ENCODE peak calls at places on chromosomes 11 and 22, in nine cellular contexts. One of them, this sample, is unnamed.

GRCh38 chr11:134665571-134666268 is 253.7 kb upstream of the B3GAT1 start:
- DNase-seq in activated effector memory CD4-positive, alpha-beta T cell treated with anti-CD3 and anti-CD28 coated beads, Interleukin-2, amount 50 U/mL, for 16 hours: no peak
- DNase-seq in HEK293T: no peak
- DNase-seq in choroid plexus epithelial cell: no peak
- DNase-seq in psoas muscle: no peak
- DNase-seq in brain microvascular endothelial cell: no peak
- DNase-seq in upper lobe of right lung: no peak
- DNase-seq in GM10248: no peak
- DNase-seq in AG09309: no peak
- DNase-seq in this sample: no peak

GRCh38 chr22:38751422-38752346 is 4.1 kb downstream of the SUN2 start:
- DNase-seq in activated effector memory CD4-positive, alpha-beta T cell treated with anti-CD3 and anti-CD28 coated beads, Interleukin-2, amount 50 U/mL, for 16 hours: peak
- DNase-seq in HEK293T: no peak
- DNase-seq in choroid plexus epithelial cell: no peak
- DNase-seq in psoas muscle: peak
- DNase-seq in brain microvascular endothelial cell: no peak
- DNase-seq in upper lobe of right lung: peak
- DNase-seq in GM10248: peak
- DNase-seq in AG09309: no peak
- DNase-seq in this sample: peak

GRCh38 chr11:72483412-72484186 is 49.3 kb upstream of the CLPB start:
- DNase-seq in activated effector memory CD4-positive, alpha-beta T cell treated with anti-CD3 and anti-CD28 coated beads, Interleukin-2, amount 50 U/mL, for 16 hours: no peak
- DNase-seq in HEK293T: no peak
- DNase-seq in choroid plexus epithelial cell: peak
- DNase-seq in psoas muscle: no peak
- DNase-seq in brain microvascular endothelial cell: peak
- DNase-seq in upper lobe of right lung: no peak
- DNase-seq in GM10248: no peak
- DNase-seq in AG09309: no peak
- DNase-seq in this sample: no peak

GRCh38 chr11:112354364-112354763 is 93.7 kb upstream of the PLET1 start:
- DNase-seq in activated effector memory CD4-positive, alpha-beta T cell treated with anti-CD3 and anti-CD28 coated beads, Interleukin-2, amount 50 U/mL, for 16 hours: no peak
- DNase-seq in HEK293T: no peak
- DNase-seq in choroid plexus epithelial cell: no peak
- DNase-seq in psoas muscle: no peak
- DNase-seq in brain microvascular endothelial cell: no peak
- DNase-seq in upper lobe of right lung: no peak
- DNase-seq in GM10248: no peak
- DNase-seq in AG09309: no peak
- DNase-seq in this sample: no peak

GRCh38 chr22:27340047-27340446 is 461.5 kb downstream of the MN1 start:
- DNase-seq in activated effector memory CD4-positive, alpha-beta T cell treated with anti-CD3 and anti-CD28 coated beads, Interleukin-2, amount 50 U/mL, for 16 hours: no peak
- DNase-seq in HEK293T: no peak
- DNase-seq in choroid plexus epithelial cell: no peak
- DNase-seq in psoas muscle: no peak
- DNase-seq in brain microvascular endothelial cell: no peak
- DNase-seq in upper lobe of right lung: no peak
- DNase-seq in GM10248: no peak
- DNase-seq in AG09309: no peak
- DNase-seq in this sample: no peak

GRCh38 chr11:110295086-110295485 is 1.3 kb downstream of the RDX start:
- DNase-seq in activated effector memory CD4-positive, alpha-beta T cell treated with anti-CD3 and anti-CD28 coated beads, Interleukin-2, amount 50 U/mL, for 16 hours: no peak
- DNase-seq in HEK293T: no peak
- DNase-seq in choroid plexus epithelial cell: no peak
- DNase-seq in psoas muscle: no peak
- DNase-seq in brain microvascular endothelial cell: no peak
- DNase-seq in upper lobe of right lung: no peak
- DNase-seq in GM10248: no peak
- DNase-seq in AG09309: no peak
- DNase-seq in this sample: no peak

GRCh38 chr11:112343368-112344039 is 82.8 kb upstream of the PLET1 start:
- DNase-seq in activated effector memory CD4-positive, alpha-beta T cell treated with anti-CD3 and anti-CD28 coated beads, Interleukin-2, amount 50 U/mL, for 16 hours: no peak
- DNase-seq in HEK293T: no peak
- DNase-seq in choroid plexus epithelial cell: peak
- DNase-seq in psoas muscle: no peak
- DNase-seq in brain microvascular endothelial cell: peak
- DNase-seq in upper lobe of right lung: no peak
- DNase-seq in GM10248: no peak
- DNase-seq in AG09309: no peak
- DNase-seq in this sample: no peak

GRCh38 chr11:122494171-122494570 is 161.4 kb upstream of the UBASH3B start:
- DNase-seq in activated effector memory CD4-positive, alpha-beta T cell treated with anti-CD3 and anti-CD28 coated beads, Interleukin-2, amount 50 U/mL, for 16 hours: no peak
- DNase-seq in HEK293T: no peak
- DNase-seq in choroid plexus epithelial cell: no peak
- DNase-seq in psoas muscle: no peak
- DNase-seq in brain microvascular endothelial cell: no peak
- DNase-seq in upper lobe of right lung: no peak
- DNase-seq in GM10248: no peak
- DNase-seq in AG09309: peak
- DNase-seq in this sample: no peak

GRCh38 chr11:62921201-62921572 is at the start of gene CHRM1:
- DNase-seq in activated effector memory CD4-positive, alpha-beta T cell treated with anti-CD3 and anti-CD28 coated beads, Interleukin-2, amount 50 U/mL, for 16 hours: no peak
- DNase-seq in HEK293T: no peak
- DNase-seq in choroid plexus epithelial cell: no peak
- DNase-seq in psoas muscle: no peak
- DNase-seq in brain microvascular endothelial cell: no peak
- DNase-seq in upper lobe of right lung: no peak
- DNase-seq in GM10248: no peak
- DNase-seq in AG09309: no peak
- DNase-seq in this sample: no peak

GRCh38 chr11:20026629-20027545 is 133.4 kb downstream of the DBX1 start:
- DNase-seq in activated effector memory CD4-positive, alpha-beta T cell treated with anti-CD3 and anti-CD28 coated beads, Interleukin-2, amount 50 U/mL, for 16 hours: no peak
- DNase-seq in HEK293T: no peak
- DNase-seq in choroid plexus epithelial cell: no peak
- DNase-seq in psoas muscle: no peak
- DNase-seq in brain microvascular endothelial cell: no peak
- DNase-seq in upper lobe of right lung: no peak
- DNase-seq in GM10248: no peak
- DNase-seq in AG09309: no peak
- DNase-seq in this sample: no peak

GRCh38 chr11:61446211-61446651 is 16.3 kb downstream of the SDHAF2 start:
- DNase-seq in activated effector memory CD4-positive, alpha-beta T cell treated with anti-CD3 and anti-CD28 coated beads, Interleukin-2, amount 50 U/mL, for 16 hours: peak
- DNase-seq in HEK293T: peak
- DNase-seq in choroid plexus epithelial cell: peak
- DNase-seq in psoas muscle: peak
- DNase-seq in brain microvascular endothelial cell: peak
- DNase-seq in upper lobe of right lung: peak
- DNase-seq in GM10248: peak
- DNase-seq in AG09309: peak
- DNase-seq in this sample: peak

GRCh38 chr11:100830978-100831732 is 144.1 kb downstream of the ARHGAP42 start:
- DNase-seq in activated effector memory CD4-positive, alpha-beta T cell treated with anti-CD3 and anti-CD28 coated beads, Interleukin-2, amount 50 U/mL, for 16 hours: no peak
- DNase-seq in HEK293T: no peak
- DNase-seq in choroid plexus epithelial cell: peak
- DNase-seq in psoas muscle: no peak
- DNase-seq in brain microvascular endothelial cell: peak
- DNase-seq in upper lobe of right lung: no peak
- DNase-seq in GM10248: no peak
- DNase-seq in AG09309: no peak
- DNase-seq in this sample: no peak

GRCh38 chr11:29135504-29135903 is 881.3 kb downstream of the KCNA4 start:
- DNase-seq in activated effector memory CD4-positive, alpha-beta T cell treated with anti-CD3 and anti-CD28 coated beads, Interleukin-2, amount 50 U/mL, for 16 hours: no peak
- DNase-seq in HEK293T: no peak
- DNase-seq in choroid plexus epithelial cell: peak
- DNase-seq in psoas muscle: no peak
- DNase-seq in brain microvascular endothelial cell: peak
- DNase-seq in upper lobe of right lung: no peak
- DNase-seq in GM10248: no peak
- DNase-seq in AG09309: peak
- DNase-seq in this sample: no peak

GRCh38 chr11:73308003-73308962 is at the start of gene ARHGEF17:
- DNase-seq in activated effector memory CD4-positive, alpha-beta T cell treated with anti-CD3 and anti-CD28 coated beads, Interleukin-2, amount 50 U/mL, for 16 hours: peak
- DNase-seq in HEK293T: peak
- DNase-seq in choroid plexus epithelial cell: peak
- DNase-seq in psoas muscle: peak
- DNase-seq in brain microvascular endothelial cell: peak
- DNase-seq in upper lobe of right lung: peak
- DNase-seq in GM10248: peak
- DNase-seq in AG09309: no peak
- DNase-seq in this sample: no peak

GRCh38 chr11:10489444-10489785 is 34.4 kb downstream of the AMPD3 start:
- DNase-seq in activated effector memory CD4-positive, alpha-beta T cell treated with anti-CD3 and anti-CD28 coated beads, Interleukin-2, amount 50 U/mL, for 16 hours: no peak
- DNase-seq in HEK293T: no peak
- DNase-seq in choroid plexus epithelial cell: no peak
- DNase-seq in psoas muscle: no peak
- DNase-seq in brain microvascular endothelial cell: no peak
- DNase-seq in upper lobe of right lung: no peak
- DNase-seq in GM10248: no peak
- DNase-seq in AG09309: no peak
- DNase-seq in this sample: no peak

GRCh38 chr11:67304511-67305113 is 1.3 kb downstream of the SSH3 start:
- DNase-seq in activated effector memory CD4-positive, alpha-beta T cell treated with anti-CD3 and anti-CD28 coated beads, Interleukin-2, amount 50 U/mL, for 16 hours: peak
- DNase-seq in HEK293T: no peak
- DNase-seq in choroid plexus epithelial cell: no peak
- DNase-seq in psoas muscle: no peak
- DNase-seq in brain microvascular endothelial cell: no peak
- DNase-seq in upper lobe of right lung: peak
- DNase-seq in GM10248: no peak
- DNase-seq in AG09309: no peak
- DNase-seq in this sample: no peak

GRCh38 chr11:70517996-70518907 is 119.9 kb downstream of the CTTN start:
- DNase-seq in activated effector memory CD4-positive, alpha-beta T cell treated with anti-CD3 and anti-CD28 coated beads, Interleukin-2, amount 50 U/mL, for 16 hours: no peak
- DNase-seq in HEK293T: no peak
- DNase-seq in choroid plexus epithelial cell: no peak
- DNase-seq in psoas muscle: peak
- DNase-seq in brain microvascular endothelial cell: peak
- DNase-seq in upper lobe of right lung: peak
- DNase-seq in GM10248: no peak
- DNase-seq in AG09309: peak
- DNase-seq in this sample: no peak

GRCh38 chr11:2208691-2209369 is 37.2 kb upstream of the TH start:
- DNase-seq in activated effector memory CD4-positive, alpha-beta T cell treated with anti-CD3 and anti-CD28 coated beads, Interleukin-2, amount 50 U/mL, for 16 hours: peak
- DNase-seq in HEK293T: no peak
- DNase-seq in choroid plexus epithelial cell: no peak
- DNase-seq in psoas muscle: no peak
- DNase-seq in brain microvascular endothelial cell: no peak
- DNase-seq in upper lobe of right lung: peak
- DNase-seq in GM10248: no peak
- DNase-seq in AG09309: no peak
- DNase-seq in this sample: no peak

GRCh38 chr11:83194284-83195175 is 1.0 kb downstream of the ANKRD42 start:
- DNase-seq in activated effector memory CD4-positive, alpha-beta T cell treated with anti-CD3 and anti-CD28 coated beads, Interleukin-2, amount 50 U/mL, for 16 hours: peak
- DNase-seq in HEK293T: peak
- DNase-seq in choroid plexus epithelial cell: peak
- DNase-seq in psoas muscle: peak
- DNase-seq in brain microvascular endothelial cell: peak
- DNase-seq in upper lobe of right lung: peak
- DNase-seq in GM10248: peak
- DNase-seq in AG09309: peak
- DNase-seq in this sample: peak

GRCh38 chr11:2465201-2466068 is 20.6 kb downstream of the KCNQ1 start:
- DNase-seq in activated effector memory CD4-positive, alpha-beta T cell treated with anti-CD3 and anti-CD28 coated beads, Interleukin-2, amount 50 U/mL, for 16 hours: peak
- DNase-seq in HEK293T: no peak
- DNase-seq in choroid plexus epithelial cell: no peak
- DNase-seq in psoas muscle: no peak
- DNase-seq in brain microvascular endothelial cell: no peak
- DNase-seq in upper lobe of right lung: peak
- DNase-seq in GM10248: no peak
- DNase-seq in AG09309: no peak
- DNase-seq in this sample: no peak

GRCh38 chr11:73157141-73158010 is 15.3 kb upstream of the FCHSD2 start:
- DNase-seq in activated effector memory CD4-positive, alpha-beta T cell treated with anti-CD3 and anti-CD28 coated beads, Interleukin-2, amount 50 U/mL, for 16 hours: peak
- DNase-seq in HEK293T: no peak
- DNase-seq in choroid plexus epithelial cell: peak
- DNase-seq in psoas muscle: peak
- DNase-seq in brain microvascular endothelial cell: peak
- DNase-seq in upper lobe of right lung: peak
- DNase-seq in GM10248: peak
- DNase-seq in AG09309: peak
- DNase-seq in this sample: peak

GRCh38 chr11:75500742-75501141 is 25.0 kb downstream of the GDPD5 start:
- DNase-seq in activated effector memory CD4-positive, alpha-beta T cell treated with anti-CD3 and anti-CD28 coated beads, Interleukin-2, amount 50 U/mL, for 16 hours: no peak
- DNase-seq in HEK293T: no peak
- DNase-seq in choroid plexus epithelial cell: no peak
- DNase-seq in psoas muscle: no peak
- DNase-seq in brain microvascular endothelial cell: no peak
- DNase-seq in upper lobe of right lung: no peak
- DNase-seq in GM10248: no peak
- DNase-seq in AG09309: no peak
- DNase-seq in this sample: no peak

GRCh38 chr11:111918390-111919256 is at the start of gene C11orf52:
- DNase-seq in activated effector memory CD4-positive, alpha-beta T cell treated with anti-CD3 and anti-CD28 coated beads, Interleukin-2, amount 50 U/mL, for 16 hours: no peak
- DNase-seq in HEK293T: peak
- DNase-seq in choroid plexus epithelial cell: peak
- DNase-seq in psoas muscle: peak
- DNase-seq in brain microvascular endothelial cell: no peak
- DNase-seq in upper lobe of right lung: peak
- DNase-seq in GM10248: no peak
- DNase-seq in AG09309: no peak
- DNase-seq in this sample: no peak

GRCh38 chr22:44455151-44455962 is 42.7 kb downstream of the RTL6 start:
- DNase-seq in activated effector memory CD4-positive, alpha-beta T cell treated with anti-CD3 and anti-CD28 coated beads, Interleukin-2, amount 50 U/mL, for 16 hours: peak
- DNase-seq in HEK293T: no peak
- DNase-seq in choroid plexus epithelial cell: no peak
- DNase-seq in psoas muscle: no peak
- DNase-seq in brain microvascular endothelial cell: no peak
- DNase-seq in upper lobe of right lung: no peak
- DNase-seq in GM10248: no peak
- DNase-seq in AG09309: no peak
- DNase-seq in this sample: peak